ENCODE peak calls at places on chromosomes 4 and X, in seven cellular contexts. One of them, this sample, is unnamed.

GRCh38 chr4:143391895-143392294 is 55.2 kb downstream of the GAB1 start:
- DNase-seq in HT1080: no peak
- DNase-seq in stimulated activated CD4-positive, alpha-beta T cell treated with anti-CD3 and anti-CD28 coated beads, TNF-alpha, amount 100 ng/mL, for 4 hours: no peak
- DNase-seq in left lung: no peak
- DNase-seq in NAMALWA: peak; percentile 43
- DNase-seq in GM18507: no peak
- DNase-seq in left ventricle myocardium inferior: no peak
- DNase-seq in this sample: no peak

GRCh38 chr4:76504613-76505465 is 69.8 kb downstream of the SHROOM3 start:
- DNase-seq in HT1080: peak; percentile 35
- DNase-seq in stimulated activated CD4-positive, alpha-beta T cell treated with anti-CD3 and anti-CD28 coated beads, TNF-alpha, amount 100 ng/mL, for 4 hours: no peak
- DNase-seq in left lung: no peak
- DNase-seq in NAMALWA: peak; percentile 76
- DNase-seq in GM18507: peak; percentile 18
- DNase-seq in left ventricle myocardium inferior: no peak
- DNase-seq in this sample: no peak

GRCh38 chrX:12798601-12799000 is 7.4 kb downstream of the PRPS2 start:
- DNase-seq in HT1080: no peak
- DNase-seq in stimulated activated CD4-positive, alpha-beta T cell treated with anti-CD3 and anti-CD28 coated beads, TNF-alpha, amount 100 ng/mL, for 4 hours: no peak
- DNase-seq in left lung: no peak
- DNase-seq in NAMALWA: no peak
- DNase-seq in GM18507: no peak
- DNase-seq in left ventricle myocardium inferior: no peak
- DNase-seq in this sample: no peak

GRCh38 chr4:95980877-95981360 is 141.0 kb downstream of the PDHA2 start:
- DNase-seq in HT1080: no peak
- DNase-seq in stimulated activated CD4-positive, alpha-beta T cell treated with anti-CD3 and anti-CD28 coated beads, TNF-alpha, amount 100 ng/mL, for 4 hours: no peak
- DNase-seq in left lung: no peak
- DNase-seq in NAMALWA: no peak
- DNase-seq in GM18507: no peak
- DNase-seq in left ventricle myocardium inferior: no peak
- DNase-seq in this sample: no peak

GRCh38 chr4:98284640-98285046 is 23.5 kb downstream of the RAP1GDS1 start:
- DNase-seq in HT1080: peak; percentile 72
- DNase-seq in stimulated activated CD4-positive, alpha-beta T cell treated with anti-CD3 and anti-CD28 coated beads, TNF-alpha, amount 100 ng/mL, for 4 hours: no peak
- DNase-seq in left lung: no peak
- DNase-seq in NAMALWA: no peak
- DNase-seq in GM18507: no peak
- DNase-seq in left ventricle myocardium inferior: no peak
- DNase-seq in this sample: no peak

GRCh38 chr4:30718021-30718888 is 1.9 kb upstream of the PCDH7 start:
- DNase-seq in HT1080: no peak
- DNase-seq in stimulated activated CD4-positive, alpha-beta T cell treated with anti-CD3 and anti-CD28 coated beads, TNF-alpha, amount 100 ng/mL, for 4 hours: no peak
- DNase-seq in left lung: peak; percentile 48
- DNase-seq in NAMALWA: no peak
- DNase-seq in GM18507: no peak
- DNase-seq in left ventricle myocardium inferior: peak; percentile 48
- DNase-seq in this sample: peak; percentile 5

GRCh38 chr4:20723019-20723418 is 22.8 kb downstream of the PACRGL start:
- DNase-seq in HT1080: no peak
- DNase-seq in stimulated activated CD4-positive, alpha-beta T cell treated with anti-CD3 and anti-CD28 coated beads, TNF-alpha, amount 100 ng/mL, for 4 hours: no peak
- DNase-seq in left lung: no peak
- DNase-seq in NAMALWA: no peak
- DNase-seq in GM18507: no peak
- DNase-seq in left ventricle myocardium inferior: no peak
- DNase-seq in this sample: no peak

GRCh38 chrX:147832707-147833348 is 78.9 kb upstream of the FMR1 start:
- DNase-seq in HT1080: no peak
- DNase-seq in stimulated activated CD4-positive, alpha-beta T cell treated with anti-CD3 and anti-CD28 coated beads, TNF-alpha, amount 100 ng/mL, for 4 hours: no peak
- DNase-seq in left lung: no peak
- DNase-seq in NAMALWA: no peak
- DNase-seq in GM18507: no peak
- DNase-seq in left ventricle myocardium inferior: no peak
- DNase-seq in this sample: no peak

GRCh38 chr4:34972189-34972588 is 1272.1 kb downstream of the ARAP2 start:
- DNase-seq in HT1080: peak; percentile 62
- DNase-seq in stimulated activated CD4-positive, alpha-beta T cell treated with anti-CD3 and anti-CD28 coated beads, TNF-alpha, amount 100 ng/mL, for 4 hours: no peak
- DNase-seq in left lung: no peak
- DNase-seq in NAMALWA: no peak
- DNase-seq in GM18507: no peak
- DNase-seq in left ventricle myocardium inferior: no peak
- DNase-seq in this sample: no peak

GRCh38 chrX:55056820-55057690 is 17.8 kb upstream of the PAGE2B start:
- DNase-seq in HT1080: no peak
- DNase-seq in stimulated activated CD4-positive, alpha-beta T cell treated with anti-CD3 and anti-CD28 coated beads, TNF-alpha, amount 100 ng/mL, for 4 hours: no peak
- DNase-seq in left lung: no peak
- DNase-seq in NAMALWA: peak; percentile 1
- DNase-seq in GM18507: no peak
- DNase-seq in left ventricle myocardium inferior: no peak
- DNase-seq in this sample: no peak

GRCh38 chrX:103688949-103689348 is 2.5 kb upstream of the MORF4L2 start:
- DNase-seq in HT1080: peak; percentile 19
- DNase-seq in stimulated activated CD4-positive, alpha-beta T cell treated with anti-CD3 and anti-CD28 coated beads, TNF-alpha, amount 100 ng/mL, for 4 hours: no peak
- DNase-seq in left lung: no peak
- DNase-seq in NAMALWA: peak; percentile 53
- DNase-seq in GM18507: no peak
- DNase-seq in left ventricle myocardium inferior: no peak
- DNase-seq in this sample: no peak

GRCh38 chrX:9148626-9149385 is 114.9 kb upstream of the FAM9B start:
- DNase-seq in HT1080: peak; percentile 54
- DNase-seq in stimulated activated CD4-positive, alpha-beta T cell treated with anti-CD3 and anti-CD28 coated beads, TNF-alpha, amount 100 ng/mL, for 4 hours: no peak
- DNase-seq in left lung: no peak
- DNase-seq in NAMALWA: no peak
- DNase-seq in GM18507: no peak
- DNase-seq in left ventricle myocardium inferior: no peak
- DNase-seq in this sample: no peak

GRCh38 chrX:22095306-22095705 is 63.2 kb downstream of the PHEX start:
- DNase-seq in HT1080: peak; percentile 9
- DNase-seq in stimulated activated CD4-positive, alpha-beta T cell treated with anti-CD3 and anti-CD28 coated beads, TNF-alpha, amount 100 ng/mL, for 4 hours: no peak
- DNase-seq in left lung: peak; percentile 36
- DNase-seq in NAMALWA: no peak
- DNase-seq in GM18507: no peak
- DNase-seq in left ventricle myocardium inferior: peak; percentile 15
- DNase-seq in this sample: no peak

GRCh38 chr4:174365018-174365587 is 81.4 kb downstream of the CEP44 start:
- DNase-seq in HT1080: peak; percentile 36
- DNase-seq in stimulated activated CD4-positive, alpha-beta T cell treated with anti-CD3 and anti-CD28 coated beads, TNF-alpha, amount 100 ng/mL, for 4 hours: no peak
- DNase-seq in left lung: no peak
- DNase-seq in NAMALWA: peak; percentile 63
- DNase-seq in GM18507: no peak
- DNase-seq in left ventricle myocardium inferior: no peak
- DNase-seq in this sample: no peak

GRCh38 chr4:41319553-41319952 is 62.8 kb downstream of the UCHL1 start:
- DNase-seq in HT1080: peak; percentile 40
- DNase-seq in stimulated activated CD4-positive, alpha-beta T cell treated with anti-CD3 and anti-CD28 coated beads, TNF-alpha, amount 100 ng/mL, for 4 hours: no peak
- DNase-seq in left lung: no peak
- DNase-seq in NAMALWA: no peak
- DNase-seq in GM18507: no peak
- DNase-seq in left ventricle myocardium inferior: no peak
- DNase-seq in this sample: no peak

GRCh38 chr4:175932116-175932515 is 120.1 kb upstream of the GPM6A start:
- DNase-seq in HT1080: no peak
- DNase-seq in stimulated activated CD4-positive, alpha-beta T cell treated with anti-CD3 and anti-CD28 coated beads, TNF-alpha, amount 100 ng/mL, for 4 hours: no peak
- DNase-seq in left lung: no peak
- DNase-seq in NAMALWA: no peak
- DNase-seq in GM18507: no peak
- DNase-seq in left ventricle myocardium inferior: no peak
- DNase-seq in this sample: no peak

GRCh38 chrX:71923516-71923915 is 12.9 kb downstream of the NHSL2 start:
- DNase-seq in HT1080: no peak
- DNase-seq in stimulated activated CD4-positive, alpha-beta T cell treated with anti-CD3 and anti-CD28 coated beads, TNF-alpha, amount 100 ng/mL, for 4 hours: no peak
- DNase-seq in left lung: no peak
- DNase-seq in NAMALWA: no peak
- DNase-seq in GM18507: no peak
- DNase-seq in left ventricle myocardium inferior: no peak
- DNase-seq in this sample: no peak

GRCh38 chrX:17412692-17413091 is 37.7 kb downstream of the NHS start:
- DNase-seq in HT1080: peak; percentile 84
- DNase-seq in stimulated activated CD4-positive, alpha-beta T cell treated with anti-CD3 and anti-CD28 coated beads, TNF-alpha, amount 100 ng/mL, for 4 hours: no peak
- DNase-seq in left lung: no peak
- DNase-seq in NAMALWA: no peak
- DNase-seq in GM18507: no peak
- DNase-seq in left ventricle myocardium inferior: no peak
- DNase-seq in this sample: no peak

GRCh38 chr4:16897991-16898827 is at the start of gene LDB2:
- DNase-seq in HT1080: peak; percentile 60
- DNase-seq in stimulated activated CD4-positive, alpha-beta T cell treated with anti-CD3 and anti-CD28 coated beads, TNF-alpha, amount 100 ng/mL, for 4 hours: no peak
- DNase-seq in left lung: peak; percentile 61
- DNase-seq in NAMALWA: no peak
- DNase-seq in GM18507: no peak
- DNase-seq in left ventricle myocardium inferior: peak; percentile 75
- DNase-seq in this sample: no peak

GRCh38 chrX:20653070-20653469 is 386.4 kb upstream of the RPS6KA3 start:
- DNase-seq in HT1080: no peak
- DNase-seq in stimulated activated CD4-positive, alpha-beta T cell treated with anti-CD3 and anti-CD28 coated beads, TNF-alpha, amount 100 ng/mL, for 4 hours: no peak
- DNase-seq in left lung: no peak
- DNase-seq in NAMALWA: no peak
- DNase-seq in GM18507: no peak
- DNase-seq in left ventricle myocardium inferior: no peak
- DNase-seq in this sample: no peak

GRCh38 chr4:110085131-110085530 is 113.3 kb downstream of the ELOVL6 start:
- DNase-seq in HT1080: peak; percentile 50
- DNase-seq in stimulated activated CD4-positive, alpha-beta T cell treated with anti-CD3 and anti-CD28 coated beads, TNF-alpha, amount 100 ng/mL, for 4 hours: no peak
- DNase-seq in left lung: no peak
- DNase-seq in NAMALWA: peak; percentile 30
- DNase-seq in GM18507: no peak
- DNase-seq in left ventricle myocardium inferior: no peak
- DNase-seq in this sample: no peak

GRCh38 chr4:14383652-14384051 is 618.6 kb upstream of the CPEB2 start:
- DNase-seq in HT1080: no peak
- DNase-seq in stimulated activated CD4-positive, alpha-beta T cell treated with anti-CD3 and anti-CD28 coated beads, TNF-alpha, amount 100 ng/mL, for 4 hours: no peak
- DNase-seq in left lung: no peak
- DNase-seq in NAMALWA: no peak
- DNase-seq in GM18507: no peak
- DNase-seq in left ventricle myocardium inferior: no peak
- DNase-seq in this sample: no peak

GRCh38 chr4:87042986-87043820 is 108.4 kb downstream of the AFF1 start:
- DNase-seq in HT1080: no peak
- DNase-seq in stimulated activated CD4-positive, alpha-beta T cell treated with anti-CD3 and anti-CD28 coated beads, TNF-alpha, amount 100 ng/mL, for 4 hours: no peak
- DNase-seq in left lung: no peak
- DNase-seq in NAMALWA: no peak
- DNase-seq in GM18507: peak; percentile 12
- DNase-seq in left ventricle myocardium inferior: no peak
- DNase-seq in this sample: no peak

GRCh38 chr4:128574706-128575105 is 234.8 kb upstream of the JADE1 start:
- DNase-seq in HT1080: peak; percentile 48
- DNase-seq in stimulated activated CD4-positive, alpha-beta T cell treated with anti-CD3 and anti-CD28 coated beads, TNF-alpha, amount 100 ng/mL, for 4 hours: peak; percentile 23
- DNase-seq in left lung: peak; percentile 71
- DNase-seq in NAMALWA: peak; percentile 79
- DNase-seq in GM18507: peak; percentile 37
- DNase-seq in left ventricle myocardium inferior: peak; percentile 49
- DNase-seq in this sample: peak; percentile 69

GRCh38 chr4:149785686-149786431 is 29.8 kb downstream of the IQCM start:
- DNase-seq in HT1080: no peak
- DNase-seq in stimulated activated CD4-positive, alpha-beta T cell treated with anti-CD3 and anti-CD28 coated beads, TNF-alpha, amount 100 ng/mL, for 4 hours: no peak
- DNase-seq in left lung: no peak
- DNase-seq in NAMALWA: no peak
- DNase-seq in GM18507: no peak
- DNase-seq in left ventricle myocardium inferior: no peak
- DNase-seq in this sample: no peak

GRCh38 chr4:83121246-83121645 is 6.7 kb upstream of the PLAC8 start:
- DNase-seq in HT1080: no peak
- DNase-seq in stimulated activated CD4-positive, alpha-beta T cell treated with anti-CD3 and anti-CD28 coated beads, TNF-alpha, amount 100 ng/mL, for 4 hours: no peak
- DNase-seq in left lung: no peak
- DNase-seq in NAMALWA: no peak
- DNase-seq in GM18507: no peak
- DNase-seq in left ventricle myocardium inferior: no peak
- DNase-seq in this sample: no peak

GRCh38 chrX:112643721-112644120 is 36.0 kb downstream of the LHFPL1 start:
- DNase-seq in HT1080: no peak
- DNase-seq in stimulated activated CD4-positive, alpha-beta T cell treated with anti-CD3 and anti-CD28 coated beads, TNF-alpha, amount 100 ng/mL, for 4 hours: no peak
- DNase-seq in left lung: no peak
- DNase-seq in NAMALWA: no peak
- DNase-seq in GM18507: no peak
- DNase-seq in left ventricle myocardium inferior: no peak
- DNase-seq in this sample: peak; percentile 1

This sample was measured in activated naive CD8-positive, alpha-beta T cell treated with anti-CD3 and anti-CD28 coated beads, Interleukin-2, amount 50 U/mL, for 24 hours.